ENCODE peak calls at places on chromosomes 1 and 21, in six cellular contexts. C, O, A, H, B and R are unnamed samples.

GRCh38 chr1:227033880-227034279 is 93.8 kb downstream of the COQ8A start:
- DNase-seq in C (no peak), O (no peak), A (no peak), H (no peak), B (no peak), R (no peak)

GRCh38 chr21:41065539-41065938 is 102.4 kb upstream of the BACE2 start:
- DNase-seq in C (no peak), O (no peak), A (no peak), H (no peak), B (no peak), R (peak)

GRCh38 chr1:53362851-53363642 is 35.2 kb upstream of the LRP8 start:
- DNase-seq in C (peak), O (peak), A (no peak), H (no peak), B (no peak), R (no peak)

GRCh38 chr1:230500063-230500462 is 73.9 kb upstream of the PGBD5 start:
- DNase-seq in C (no peak), O (no peak), A (no peak), H (no peak), B (no peak), R (no peak)

GRCh38 chr1:214899908-214900470 is 182.5 kb upstream of the KCNK2 start:
- DNase-seq in C (no peak), O (no peak), A (no peak), H (peak), B (no peak), R (no peak)

GRCh38 chr1:229063154-229063553 is 207.8 kb upstream of the RAB4A start:
- DNase-seq in C (no peak), O (no peak), A (no peak), H (no peak), B (no peak), R (no peak)

GRCh38 chr1:56302878-56303277 is 276.5 kb downstream of the PLPP3 start:
- DNase-seq in C (no peak), O (no peak), A (no peak), H (no peak), B (no peak), R (no peak)

GRCh38 chr1:244865028-244865371 is 657 bp upstream of the HNRNPU start:
- DNase-seq in C (peak), O (no peak), A (no peak), H (peak), B (no peak), R (no peak)

GRCh38 chr1:119475866-119476439 is 31.1 kb upstream of the HSD3B1 start:
- DNase-seq in C (peak), O (peak), A (peak), H (peak), B (peak), R (peak)

GRCh38 chr1:45007311-45007710 is 3.8 kb downstream of the HECTD3 start:
- DNase-seq in C (no peak), O (no peak), A (no peak), H (no peak), B (no peak), R (no peak)

GRCh38 chr1:23743287-23744052 is at the start of gene ELOA:
- DNase-seq in C (peak), O (peak), A (no peak), H (peak), B (peak), R (peak)

GRCh38 chr1:231603598-231604275 is 22.9 kb upstream of the DISC1 start:
- DNase-seq in C (no peak), O (no peak), A (peak), H (peak), B (no peak), R (peak)

GRCh38 chr1:162088281-162088969 is 18.9 kb downstream of the NOS1AP start:
- DNase-seq in C (no peak), O (no peak), A (no peak), H (no peak), B (no peak), R (no peak)

GRCh38 chr1:231201375-231202124 is 39.5 kb upstream of the GNPAT start:
- DNase-seq in C (no peak), O (no peak), A (no peak), H (no peak), B (no peak), R (peak)

GRCh38 chr1:154512760-154513159 is 10.5 kb upstream of the SHE start:
- DNase-seq in C (no peak), O (no peak), A (no peak), H (no peak), B (no peak), R (no peak)

GRCh38 chr21:18369115-18369514 is 34.5 kb downstream of the TMPRSS15 start:
- DNase-seq in C (no peak), O (no peak), A (no peak), H (no peak), B (no peak), R (no peak)

GRCh38 chr1:5992034-5992813 is at the start of gene NPHP4:
- DNase-seq in C (peak), O (peak), A (peak), H (peak), B (peak), R (peak)
- TF ChIP-seq POLR2A in C (no peak), O (no peak), A (no peak), H (peak), B (peak), R (peak)

GRCh38 chr21:39386194-39386593 is 37.3 kb upstream of the HMGN1 start:
- DNase-seq in C (no peak), O (no peak), A (no peak), H (no peak), B (no peak), R (peak)

GRCh38 chr21:39386899-39387298 is 38.0 kb upstream of the HMGN1 start:
- DNase-seq in C (no peak), O (no peak), A (no peak), H (no peak), B (no peak), R (no peak)

GRCh38 chr21:39387461-39388037 is 38.7 kb upstream of the HMGN1 start:
- DNase-seq in C (peak), O (peak), A (peak), H (peak), B (peak), R (peak)

GRCh38 chr21:39384674-39385298 is 35.9 kb upstream of the HMGN1 start:
- DNase-seq in C (no peak), O (no peak), A (no peak), H (no peak), B (no peak), R (no peak)

DNA sequence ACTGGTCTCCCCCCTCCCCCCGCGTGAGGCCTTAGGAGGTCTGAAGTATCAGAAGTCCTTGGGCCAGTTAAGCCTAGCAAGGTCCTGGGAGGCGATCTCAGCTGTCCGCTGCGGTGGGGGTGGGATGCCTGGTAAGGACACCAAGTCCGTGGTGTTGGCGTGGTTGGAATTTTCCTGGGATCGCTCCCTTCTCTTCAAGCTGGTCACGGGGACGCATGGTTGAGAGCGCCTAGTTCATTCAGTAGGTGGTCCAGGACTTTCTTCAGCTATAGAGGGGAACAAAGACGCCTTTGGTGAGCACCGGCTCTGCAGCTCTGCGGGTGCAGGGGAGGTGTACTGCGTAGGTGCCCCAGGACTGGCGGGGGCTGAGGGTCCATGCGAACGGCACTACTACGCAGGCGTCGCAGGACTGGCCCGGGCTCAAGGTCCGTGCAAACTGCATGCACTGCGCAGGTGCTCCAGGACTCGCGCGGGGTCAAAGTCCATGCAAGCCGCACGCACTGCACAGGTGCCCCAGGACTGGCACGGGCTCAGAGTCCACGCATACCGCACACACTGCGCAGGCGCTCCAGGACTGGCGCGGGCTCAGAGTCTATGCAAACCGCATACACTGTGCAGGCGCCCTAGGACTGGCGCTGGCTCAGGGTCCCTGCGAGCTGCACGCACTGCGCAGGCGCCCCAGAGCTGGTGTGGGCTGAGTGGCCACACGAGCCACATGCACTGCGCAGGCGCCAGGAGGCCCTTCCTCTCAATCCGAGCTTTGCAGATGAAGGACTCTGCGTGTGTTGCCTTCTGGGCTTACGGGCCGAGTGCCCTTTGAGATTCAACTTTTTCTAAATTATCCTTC is 36.6 kb upstream of the HMGN1 start:
- DNase-seq in C (peak), O (peak), A (no peak), H (peak), B (peak), R (peak)
- TF ChIP-seq POLR2A in C (no peak), O (no peak), A (no peak), H (peak), B (peak), R (no peak)

DNA sequence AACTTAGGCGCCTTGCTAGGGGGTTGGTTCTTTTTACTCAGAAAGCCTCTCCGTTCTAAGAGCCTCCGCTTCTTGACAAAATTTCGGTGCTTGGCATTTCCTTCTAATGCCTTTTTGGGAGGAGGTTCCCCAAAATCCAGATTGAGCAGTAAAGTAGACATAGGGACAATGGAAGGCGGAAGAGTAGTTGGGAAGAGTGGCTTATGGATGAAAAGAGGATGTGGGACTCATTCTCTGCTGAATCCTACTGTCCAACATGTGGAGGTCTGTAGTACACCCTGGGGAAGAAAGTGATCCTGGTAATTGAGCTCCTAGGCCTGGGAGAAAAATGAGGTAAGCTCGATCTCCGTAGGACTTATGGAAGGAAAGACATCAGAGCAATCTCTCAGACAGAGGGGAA is 777 bp upstream of the METTL25B start:
- DNase-seq in C (no peak), O (no peak), A (no peak), H (no peak), B (no peak), R (no peak)
- TF ChIP-seq POLR2A in C (no peak), O (no peak), A (no peak), H (no peak), B (no peak), R (no peak)

GRCh38 chr1:67138813-67139539 is 4.2 kb upstream of the C1orf141 start:
- DNase-seq in C (no peak), O (no peak), A (no peak), H (no peak), B (no peak), R (no peak)

GRCh38 chr1:67134692-67135091 is at the start of gene C1orf141:
- DNase-seq in C (no peak), O (no peak), A (no peak), H (no peak), B (no peak), R (peak)

GRCh38 chr1:67137307-67137753 is 2.6 kb upstream of the C1orf141 start:
- DNase-seq in C (no peak), O (no peak), A (no peak), H (no peak), B (no peak), R (no peak)

GRCh38 chr1:67133177-67133576 is 1.6 kb downstream of the C1orf141 start:
- DNase-seq in C (no peak), O (no peak), A (no peak), H (no peak), B (no peak), R (peak)

GRCh38 chr1:67135354-67135753 is 584 bp upstream of the C1orf141 start:
- DNase-seq in C (no peak), O (no peak), A (no peak), H (no peak), B (no peak), R (no peak)
- TF ChIP-seq POLR2A in C (no peak), O (no peak), A (no peak), H (no peak), B (no peak), R (no peak)

GRCh38 chr1:59976194-59977074 is 49.9 kb upstream of the CYP2J2 start:
- DNase-seq in C (peak), O (peak), A (peak), H (peak), B (peak), R (peak)
- TF ChIP-seq POLR2A in C (no peak), O (no peak), A (no peak), H (no peak), B (no peak), R (no peak)